ENCODE peak calls at places on chromosomes 7 and 10, in six cellular contexts. X, K, J, G, T and A are unnamed samples.

GRCh38 chr10:1577945-1578344 is 159.4 kb downstream of the ADARB2 start:
- DNase-seq in X (no peak), K (no peak), J (no peak), G (no peak), T (no peak), A (no peak)

GRCh38 chr7:72098812-72099211 is 313.3 kb downstream of the CALN1 start:
- DNase-seq in X (no peak), K (no peak), J (no peak), G (no peak), T (no peak), A (no peak)

GRCh38 chr10:127863231-127863825 is 29.4 kb downstream of the CLRN3 start:
- DNase-seq in X (no peak), K (no peak), J (no peak), G (no peak), T (no peak), A (no peak)

GRCh38 chr10:124291009-124291671 is 127.6 kb downstream of the OAT start:
- DNase-seq in X (peak; percentile 23), K (no peak), J (no peak), G (peak; percentile 35), T (no peak), A (peak; percentile 92)

GRCh38 chr10:67861750-67862460 is 22.6 kb upstream of the SIRT1 start:
- DNase-seq in X (no peak), K (no peak), J (no peak), G (no peak), T (no peak), A (no peak)

GRCh38 chr10:95469676-95470075 is 91.5 kb downstream of the SORBS1 start:
- DNase-seq in X (no peak), K (no peak), J (no peak), G (no peak), T (no peak), A (no peak)

GRCh38 chr10:101293007-101293723 is 60.8 kb upstream of the BTRC start:
- DNase-seq in X (no peak), K (no peak), J (no peak), G (no peak), T (no peak), A (no peak)

GRCh38 chr7:50679218-50680007 is 103.3 kb downstream of the GRB10 start:
- DNase-seq in X (no peak), K (no peak), J (peak; percentile 12), G (no peak), T (no peak), A (no peak)

GRCh38 chr7:44431091-44431608 is 59.3 kb downstream of the NUDCD3 start:
- DNase-seq in X (no peak), K (no peak), J (no peak), G (no peak), T (no peak), A (peak; percentile 47)

GRCh38 chr10:97919012-97919411 is 69.4 kb downstream of the GOLGA7B start:
- DNase-seq in X (no peak), K (no peak), J (peak; percentile 13), G (no peak), T (no peak), A (no peak)

GRCh38 chr7:27689878-27690164 is 27.1 kb upstream of the HIBADH start:
- DNase-seq in X (no peak), K (no peak), J (no peak), G (no peak), T (no peak), A (no peak)

GRCh38 chr10:70053896-70054641 is 1.4 kb downstream of the MACROH2A2 start:
- DNase-seq in X (peak; percentile 60), K (no peak), J (no peak), G (peak; percentile 22), T (no peak), A (no peak)

GRCh38 chr7:37297546-37297945 is 151.1 kb downstream of the ELMO1 start:
- DNase-seq in X (no peak), K (no peak), J (no peak), G (no peak), T (no peak), A (no peak)

GRCh38 chr7:106471686-106472440 is 187.1 kb upstream of the NAMPT start:
- DNase-seq in X (no peak), K (no peak), J (no peak), G (no peak), T (no peak), A (no peak)

GRCh38 chr7:99631311-99632109 is 14.8 kb downstream of the ZSCAN25 start:
- DNase-seq in X (peak; percentile 61), K (peak; percentile 43), J (peak; percentile 66), G (no peak), T (no peak), A (no peak)

GRCh38 chr7:7861211-7861633 is 107.4 kb upstream of the GLCCI1 start:
- DNase-seq in X (no peak), K (no peak), J (peak; percentile 81), G (no peak), T (peak; percentile 63), A (no peak)

GRCh38 chr10:8180348-8180747 is 125.9 kb downstream of the GATA3 start:
- DNase-seq in X (no peak), K (no peak), J (no peak), G (no peak), T (no peak), A (no peak)

GRCh38 chr10:83667594-83667993 is 471.7 kb upstream of the GHITM start:
- DNase-seq in X (no peak), K (no peak), J (no peak), G (no peak), T (no peak), A (no peak)

GRCh38 chr10:28296023-28296422 is 6.8 kb downstream of the MPP7 start:
- DNase-seq in X (no peak), K (no peak), J (no peak), G (no peak), T (no peak), A (no peak)

GRCh38 chr10:12960431-12960898 is 41.0 kb downstream of the CCDC3 start:
- DNase-seq in X (peak; percentile 79), K (no peak), J (no peak), G (peak; percentile 18), T (no peak), A (no peak)

GRCh38 chr10:22625511-22626288 is 88.7 kb downstream of the PIP4K2A start:
- DNase-seq in X (no peak), K (no peak), J (no peak), G (no peak), T (no peak), A (no peak)

GRCh38 chr10:58393317-58393716 is 8.1 kb downstream of the TFAM start:
- DNase-seq in X (no peak), K (no peak), J (no peak), G (no peak), T (no peak), A (no peak)

GRCh38 chr7:138785587-138786437 is 12.0 kb upstream of the TMEM213 start:
- DNase-seq in X (no peak), K (no peak), J (peak; percentile 28), G (no peak), T (no peak), A (no peak)

GRCh38 chr7:16420649-16421332 is 547 bp downstream of the CRPPA start:
- DNase-seq in X (peak; percentile 93), K (peak; percentile 88), J (peak; percentile 67), G (peak; percentile 88), T (peak; percentile 63), A (peak; percentile 92)

GRCh38 chr7:107661081-107661864 is 645 bp downstream of the SLC26A4 start:
- DNase-seq in X (peak; percentile 72), K (no peak), J (peak; percentile 21), G (peak; percentile 54), T (no peak), A (peak; percentile 89)

GRCh38 chr7:117143066-117143465 is 179.8 kb downstream of the WNT2 start:
- DNase-seq in X (no peak), K (no peak), J (no peak), G (no peak), T (no peak), A (no peak)

GRCh38 chr7:2198206-2198605 is 34.5 kb downstream of the MAD1L1 start:
- DNase-seq in X (no peak), K (no peak), J (no peak), G (no peak), T (no peak), A (peak; percentile 85)

GRCh38 chr7:31123317-31123716 is 71.2 kb downstream of the ADCYAP1R1 start:
- DNase-seq in X (no peak), K (no peak), J (no peak), G (no peak), T (no peak), A (no peak)

GRCh38 chr7:28407643-28408042 is 4.7 kb upstream of the CREB5 start:
- DNase-seq in X (no peak), K (no peak), J (peak; percentile 61), G (no peak), T (no peak), A (no peak)

GRCh38 chr10:102302611-102303010 is 57.3 kb downstream of the GBF1 start:
- DNase-seq in X (no peak), K (no peak), J (no peak), G (no peak), T (no peak), A (no peak)

GRCh38 chr10:69101451-69102095 is 13.7 kb downstream of the SRGN start:
- DNase-seq in X (no peak), K (no peak), J (no peak), G (no peak), T (no peak), A (no peak)

DNA sequence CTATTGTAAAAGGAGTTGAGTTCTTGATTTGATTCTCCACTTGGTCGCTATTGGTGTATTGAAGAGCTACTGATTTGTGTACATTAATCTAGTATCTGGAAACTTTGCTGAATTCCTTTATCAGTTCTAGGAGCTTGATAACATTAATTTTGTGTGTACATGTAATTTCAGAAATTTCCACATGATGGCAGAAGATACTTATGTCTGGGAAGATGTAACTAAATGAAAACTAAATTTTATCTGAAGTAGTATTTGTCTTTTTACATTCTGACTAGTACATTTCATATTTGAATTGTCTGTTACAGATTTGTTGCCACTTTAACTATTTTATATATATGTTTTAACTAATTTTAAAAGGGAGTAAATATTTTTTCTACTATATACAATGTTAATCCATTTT is 27.6 kb downstream of the SDHAF3 start:
- DNase-seq in X (no peak), K (no peak), J (no peak), G (no peak), T (no peak), A (no peak)
- TF ChIP-seq CTCF in X (no peak), K (no peak), J (peak; percentile 70), G (peak; percentile 44), T (peak; percentile 59), A (peak; percentile 41)

GRCh38 chr7:101996876-101997275 is 179.4 kb downstream of the CUX1 start:
- DNase-seq in X (no peak), K (no peak), J (no peak), G (no peak), T (no peak), A (no peak)
- TF ChIP-seq CTCF in X (no peak), K (no peak), J (no peak), G (no peak), T (no peak), A (no peak)

DNA sequence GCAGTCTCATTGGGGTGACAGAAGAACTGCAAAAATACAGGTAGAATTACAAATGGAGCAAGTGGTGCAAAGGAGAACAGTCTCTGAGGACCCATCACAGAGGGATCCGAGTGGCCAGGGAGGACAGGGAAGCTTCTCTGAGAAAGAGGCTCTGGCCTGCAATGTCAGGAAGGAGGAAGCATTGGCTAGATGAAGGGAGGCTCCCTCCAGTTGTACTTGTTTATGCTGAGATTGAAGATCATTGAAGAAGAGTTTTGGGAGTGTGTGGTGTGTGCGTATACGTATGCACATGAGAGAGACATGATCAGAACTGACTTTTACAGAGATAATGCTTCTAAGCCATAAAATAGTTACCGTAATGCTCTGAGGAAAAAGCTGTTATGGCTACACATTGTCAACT is 274.7 kb upstream of the FZD8 start:
- DNase-seq in X (no peak), K (no peak), J (no peak), G (no peak), T (no peak), A (no peak)
- TF ChIP-seq CTCF in X (no peak), K (no peak), J (peak; percentile 58), G (no peak), T (no peak), A (no peak)

GRCh38 chr7:152522551-152522950 is 86.7 kb upstream of the KMT2C start:
- DNase-seq in X (peak; percentile 45), K (no peak), J (no peak), G (no peak), T (no peak), A (peak; percentile 18)
- TF ChIP-seq CTCF in X (no peak), K (no peak), J (no peak), G (no peak), T (no peak), A (no peak)